ENCODE peak calls at places on chromosomes 6 and 20, in seven cellular contexts. P is osteocyte, V is astrocyte of the spinal cord, B is DMS53, C is esophagus squamous epithelium, K is GM23248, E is H1. U is an unnamed sample.

GRCh38 chr6:133854633-133855598 is 34.0 kb upstream of the TCF21 start:
- DNase-seq in K (peak), V (no peak), B (peak), E (no peak), C (no peak), P (no peak), U (no peak)

GRCh38 chr6:16649241-16649640 is 112.0 kb downstream of the ATXN1 start:
- DNase-seq in E (no peak), B (no peak), V (no peak), C (no peak), K (peak), P (no peak), U (no peak)

GRCh38 chr6:165034271-165034741 is 275.1 kb downstream of the C6orf118 start:
- DNase-seq in K (peak), C (no peak), B (no peak), P (no peak), E (no peak), V (no peak), U (no peak)

GRCh38 chr20:34562643-34563042 is 4.1 kb downstream of the MAP1LC3A start:
- DNase-seq in B (peak), V (no peak), K (peak), P (no peak), C (no peak), E (no peak), U (no peak)

GRCh38 chr20:43959079-43959919 is 44.6 kb downstream of the TOX2 start:
- DNase-seq in V (peak), K (peak), E (no peak), B (no peak), P (no peak), C (no peak), U (no peak)

GRCh38 chr6:28634758-28635546 is 109.3 kb downstream of the GPX5 start:
- DNase-seq in P (no peak), B (no peak), E (no peak), V (no peak), K (peak), C (no peak), U (no peak)

GRCh38 chr6:44053760-44054556 is 73.3 kb downstream of the MRPL14 start:
- DNase-seq in V (peak), K (peak), P (no peak), E (no peak), B (no peak), C (no peak), U (no peak)

GRCh38 chr6:26104457-26105108 is 17.4 kb downstream of the HFE start:
- DNase-seq in K (no peak), V (no peak), B (peak), E (no peak), P (no peak), C (no peak), U (no peak)

GRCh38 chr6:35077006-35077712 is 64.0 kb downstream of the TCP11 start:
- DNase-seq in C (no peak), K (no peak), V (no peak), E (no peak), P (no peak), B (no peak), U (no peak)

U was measured in vagina.